ENCODE peak calls at places on chromosomes 3 and 15, in nine cellular contexts. C, L, O, E, F, T, N, M and A are unnamed samples.

GRCh38 chr3:194740859-194741486 is 55.3 kb downstream of the FAM43A start:
- DNase-seq in N (no peak), T (no peak), E (no peak), L (no peak), C (no peak), M (no peak), O (no peak), F (no peak), A (no peak)

GRCh38 chr15:87144775-87145174 is 1065.1 kb downstream of the AGBL1 start:
- DNase-seq in M (no peak), O (no peak), F (no peak), C (no peak), N (no peak), E (no peak), L (no peak), T (no peak), A (no peak)

GRCh38 chr3:50418845-50419244 is 59.5 kb upstream of the TMEM115 start:
- DNase-seq in O (no peak), L (no peak), E (no peak), F (no peak), T (no peak), M (no peak), C (no peak), N (no peak), A (no peak)

GRCh38 chr3:152267831-152268500 is 763 bp upstream of the MBNL1 start:
- DNase-seq in N (no peak), T (no peak), C (no peak), F (no peak), O (no peak), L (no peak), M (no peak), E (no peak), A (no peak)

GRCh38 chr15:60383008-60383694 is 14.6 kb downstream of the ANXA2 start:
- DNase-seq in F (no peak), O (no peak), T (no peak), C (no peak), N (no peak), E (no peak), L (no peak), M (no peak), A (no peak)

GRCh38 chr15:66743703-66744536 is 41.9 kb downstream of the SMAD6 start:
- DNase-seq in L (no peak), T (no peak), C (no peak), F (no peak), N (no peak), E (no peak), O (peak), M (no peak), A (no peak)

GRCh38 chr3:178155521-178155920 is 380.7 kb upstream of the KCNMB2 start:
- DNase-seq in O (no peak), M (peak), T (no peak), E (no peak), L (no peak), N (peak), F (no peak), C (no peak), A (no peak)

GRCh38 chr15:72690938-72691337 is 4.9 kb downstream of the BBS4 start:
- DNase-seq in O (no peak), E (no peak), N (no peak), M (no peak), L (no peak), C (no peak), T (no peak), F (no peak), A (no peak)

GRCh38 chr3:190120161-190121060 is at the start of gene P3H2:
- DNase-seq in O (peak), F (peak), C (no peak), L (peak), M (peak), N (peak), E (no peak), T (peak), A (no peak)

GRCh38 chr3:61649381-61650170 is 88.2 kb downstream of the PTPRG start:
- DNase-seq in F (no peak), T (no peak), L (no peak), E (no peak), N (no peak), M (no peak), O (no peak), C (no peak), A (no peak)

GRCh38 chr3:194773666-194774455 is 88.2 kb downstream of the FAM43A start:
- DNase-seq in N (no peak), E (no peak), F (no peak), O (no peak), M (no peak), C (no peak), L (no peak), T (no peak), A (no peak)

GRCh38 chr3:31634485-31634884 is 101.8 kb downstream of the STT3B start:
- DNase-seq in E (no peak), O (no peak), C (no peak), F (no peak), N (no peak), T (no peak), M (no peak), L (no peak), A (no peak)

GRCh38 chr15:31335991-31336942 is 9.6 kb downstream of the KLF13 start:
- DNase-seq in M (no peak), E (no peak), L (no peak), N (no peak), C (no peak), T (no peak), O (no peak), F (no peak), A (no peak)

GRCh38 chr3:50194128-50194902 is 2.9 kb downstream of the GNAT1 start:
- DNase-seq in N (peak), O (peak), L (peak), T (peak), F (peak), E (peak), C (peak), M (peak), A (peak)